ENCODE peak calls at places on chromosomes 7 and 10, in four cellular contexts. One of them, this sample, is unnamed.
A peak's percentile ranks its signal among the peaks of the same experiment; 100 is the strongest.

GRCh38 chr10:114507449-114507848 is 103.1 kb upstream of the AFAP1L2 start:
- DNase-seq in HEK293T: no peak
- DNase-seq in ascending aorta: no peak
- DNase-seq in nucleus accumbens: no peak
- DNase-seq in this sample: no peak

GRCh38 chr10:27745719-27746363 is at the start of gene MKX:
- DNase-seq in ascending aorta: no peak
- DNase-seq in HEK293T: peak; percentile 60
- DNase-seq in nucleus accumbens: no peak
- DNase-seq in this sample: no peak

GRCh38 chr7:23062452-23062851 is 43.1 kb upstream of the KLHL7 start:
- DNase-seq in nucleus accumbens: peak; percentile 68
- DNase-seq in HEK293T: no peak
- DNase-seq in ascending aorta: no peak
- DNase-seq in this sample: no peak

GRCh38 chr10:52740913-52741675 is 31.5 kb downstream of the MBL2 start:
- DNase-seq in HEK293T: peak; percentile 85
- DNase-seq in ascending aorta: no peak
- DNase-seq in nucleus accumbens: peak; percentile 11
- DNase-seq in this sample: no peak

GRCh38 chr10:77268721-77269120 is 368.9 kb downstream of the KCNMA1 start:
- DNase-seq in nucleus accumbens: peak; percentile 58
- DNase-seq in ascending aorta: no peak
- DNase-seq in HEK293T: no peak
- DNase-seq in this sample: peak; percentile 13

GRCh38 chr7:27912751-27913150 is 172.8 kb downstream of the TAX1BP1 start:
- DNase-seq in nucleus accumbens: no peak
- DNase-seq in HEK293T: no peak
- DNase-seq in ascending aorta: no peak
- DNase-seq in this sample: no peak

GRCh38 chr10:11180228-11180627 is 162.6 kb downstream of the CELF2 start:
- DNase-seq in nucleus accumbens: no peak
- DNase-seq in HEK293T: no peak
- DNase-seq in ascending aorta: no peak
- DNase-seq in this sample: no peak

GRCh38 chr7:123888192-123888591 is 36.8 kb upstream of the SPAM1 start:
- DNase-seq in nucleus accumbens: no peak
- DNase-seq in HEK293T: no peak
- DNase-seq in ascending aorta: no peak
- DNase-seq in this sample: no peak

GRCh38 chr10:29102233-29102632 is 186.6 kb upstream of the LYZL1 start:
- DNase-seq in nucleus accumbens: peak; percentile 58
- DNase-seq in HEK293T: no peak
- DNase-seq in ascending aorta: no peak
- DNase-seq in this sample: peak; percentile 26

GRCh38 chr7:103824251-103824650 is 165.2 kb downstream of the RELN start:
- DNase-seq in HEK293T: no peak
- DNase-seq in ascending aorta: no peak
- DNase-seq in nucleus accumbens: no peak
- DNase-seq in this sample: no peak

GRCh38 chr10:137606-138005 is 2.4 kb downstream of the ZMYND11 start:
- DNase-seq in ascending aorta: no peak
- DNase-seq in nucleus accumbens: no peak
- DNase-seq in HEK293T: no peak
- DNase-seq in this sample: no peak

GRCh38 chr10:101773923-101774588 is 1.9 kb downstream of the FGF8 start:
- DNase-seq in HEK293T: no peak
- DNase-seq in nucleus accumbens: no peak
- DNase-seq in ascending aorta: no peak
- DNase-seq in this sample: no peak

GRCh38 chr10:96380821-96381220 is 22.0 kb upstream of the OPALIN start:
- DNase-seq in ascending aorta: no peak
- DNase-seq in HEK293T: no peak
- DNase-seq in nucleus accumbens: no peak
- DNase-seq in this sample: no peak

GRCh38 chr7:98110249-98111022 is 3.8 kb downstream of the LMTK2 start:
- DNase-seq in ascending aorta: no peak
- DNase-seq in nucleus accumbens: no peak
- DNase-seq in HEK293T: no peak
- DNase-seq in this sample: peak; percentile 11

GRCh38 chr10:78165617-78166016 is 132.0 kb downstream of the RPS24 start:
- DNase-seq in nucleus accumbens: no peak
- DNase-seq in ascending aorta: no peak
- DNase-seq in HEK293T: peak; percentile 33
- DNase-seq in this sample: no peak

GRCh38 chr7:118803-119376 is 73.5 kb upstream of the FAM20C start:
- DNase-seq in ascending aorta: no peak
- DNase-seq in HEK293T: no peak
- DNase-seq in nucleus accumbens: no peak
- DNase-seq in this sample: no peak

GRCh38 chr7:64871761-64872160 is 31.3 kb upstream of the ZNF273 start:
- DNase-seq in ascending aorta: no peak
- DNase-seq in HEK293T: no peak
- DNase-seq in nucleus accumbens: no peak
- DNase-seq in this sample: no peak

GRCh38 chr7:35983585-35983984 is 169.5 kb upstream of the EEPD1 start:
- DNase-seq in ascending aorta: no peak
- DNase-seq in nucleus accumbens: no peak
- DNase-seq in HEK293T: no peak
- DNase-seq in this sample: no peak

GRCh38 chr10:97180986-97181385 is 4.8 kb downstream of the SLIT1 start:
- DNase-seq in nucleus accumbens: no peak
- DNase-seq in ascending aorta: no peak
- DNase-seq in HEK293T: no peak
- DNase-seq in this sample: no peak

GRCh38 chr10:17216901-17217395 is 11.1 kb upstream of the VIM start:
- DNase-seq in nucleus accumbens: no peak
- DNase-seq in HEK293T: no peak
- DNase-seq in ascending aorta: no peak
- DNase-seq in this sample: no peak

GRCh38 chr10:17386616-17387075 is 67.7 kb downstream of the ST8SIA6 start:
- DNase-seq in nucleus accumbens: peak; percentile 0
- DNase-seq in HEK293T: no peak
- DNase-seq in ascending aorta: no peak
- DNase-seq in this sample: no peak

GRCh38 chr10:88288621-88289059 is 294.5 kb downstream of the RNLS start:
- DNase-seq in HEK293T: no peak
- DNase-seq in ascending aorta: no peak
- DNase-seq in nucleus accumbens: no peak
- DNase-seq in this sample: no peak

GRCh38 chr7:6271091-6271658 is 1.2 kb downstream of the CYTH3 start:
- DNase-seq in ascending aorta: peak; percentile 29
- DNase-seq in HEK293T: peak; percentile 26
- DNase-seq in nucleus accumbens: peak; percentile 58
- DNase-seq in this sample: peak; percentile 33

GRCh38 chr7:44541876-44542610 is 913 bp upstream of the NPC1L1 start:
- DNase-seq in ascending aorta: no peak
- DNase-seq in nucleus accumbens: no peak
- DNase-seq in HEK293T: no peak
- DNase-seq in this sample: no peak

GRCh38 chr7:69800495-69800894 is 202.2 kb downstream of the AUTS2 start:
- DNase-seq in nucleus accumbens: no peak
- DNase-seq in ascending aorta: no peak
- DNase-seq in HEK293T: peak; percentile 65
- DNase-seq in this sample: no peak

GRCh38 chr10:90175161-90175681 is 473.8 kb downstream of the KIF20B start:
- DNase-seq in ascending aorta: no peak
- DNase-seq in HEK293T: no peak
- DNase-seq in nucleus accumbens: no peak
- DNase-seq in this sample: no peak

GRCh38 chr10:62426086-62426485 is 51.9 kb downstream of the ZNF365 start:
- DNase-seq in HEK293T: no peak
- DNase-seq in ascending aorta: no peak
- DNase-seq in nucleus accumbens: peak; percentile 2
- DNase-seq in this sample: no peak

GRCh38 chr7:26944486-26944885 is 80.1 kb upstream of the SKAP2 start:
- DNase-seq in HEK293T: no peak
- DNase-seq in nucleus accumbens: no peak
- DNase-seq in ascending aorta: no peak
- DNase-seq in this sample: no peak

GRCh38 chr7:154409703-154410311 is 357.6 kb downstream of the DPP6 start:
- DNase-seq in ascending aorta: no peak
- DNase-seq in nucleus accumbens: no peak
- DNase-seq in HEK293T: peak; percentile 24
- DNase-seq in this sample: no peak

GRCh38 chr10:62637249-62638061 is 167.1 kb upstream of the ADO start:
- DNase-seq in HEK293T: no peak
- DNase-seq in nucleus accumbens: no peak
- DNase-seq in ascending aorta: no peak
- DNase-seq in this sample: no peak

GRCh38 chr7:116525298-116525912 is 569 bp downstream of the CAV1 start:
- DNase-seq in nucleus accumbens: no peak
- DNase-seq in HEK293T: peak; percentile 37
- DNase-seq in ascending aorta: no peak
- DNase-seq in this sample: no peak